ENCODE peak calls at places on chromosomes 12 and 14, in eight cellular contexts. U is foreskin fibroblast, M is GM06990, V is hepatocyte, Z is prostate gland, O is neural progenitor cell, T is uterus, A is stomach. W is an unnamed sample.

GRCh38 chr14:33432407-33433023 is 493.8 kb downstream of the NPAS3 start:
- DNase-seq in A (no peak), Z (no peak), T (no peak), U (peak; percentile 10), M (no peak), O (peak; percentile 8), V (peak; percentile 30), W (no peak)

GRCh38 chr12:102518871-102519270 is 38.5 kb upstream of the IGF1 start:
- DNase-seq in U (no peak), V (no peak), T (no peak), A (no peak), O (no peak), Z (no peak), M (no peak), W (no peak)

GRCh38 chr14:75979641-75980422 is 2.0 kb downstream of the TGFB3 start:
- DNase-seq in V (no peak), M (no peak), U (no peak), A (no peak), T (peak; percentile 58), Z (no peak), O (no peak), W (no peak)

GRCh38 chr14:55115433-55115832 is 13.6 kb upstream of the LGALS3 start:
- DNase-seq in U (no peak), O (no peak), M (no peak), V (no peak), T (no peak), Z (no peak), A (no peak), W (no peak)

GRCh38 chr12:42291680-42292079 is 34.2 kb downstream of the ZCRB1 start:
- DNase-seq in T (no peak), U (no peak), M (no peak), O (no peak), V (no peak), A (no peak), Z (no peak), W (no peak)

GRCh38 chr14:71733210-71733883 is 198.9 kb upstream of the RGS6 start:
- DNase-seq in M (no peak), T (no peak), V (no peak), Z (no peak), O (no peak), U (peak; percentile 38), A (no peak), W (no peak)

GRCh38 chr12:115341442-115341841 is 657.5 kb upstream of the TBX3 start:
- DNase-seq in V (peak; percentile 81), M (no peak), O (no peak), A (peak; percentile 36), U (peak; percentile 100), T (peak; percentile 82), Z (no peak), W (no peak)

GRCh38 chr14:90288646-90289355 is 32.4 kb downstream of the PSMC1 start:
- DNase-seq in T (no peak), Z (no peak), O (no peak), V (no peak), M (no peak), A (no peak), U (peak; percentile 41), W (no peak)

GRCh38 chr12:4269279-4269991 is 4.1 kb upstream of the CCND2 start:
- DNase-seq in T (peak; percentile 89), M (peak; percentile 87), U (no peak), V (peak; percentile 92), O (peak; percentile 84), A (peak; percentile 68), Z (no peak), W (peak; percentile 86)

GRCh38 chr14:80584638-80585505 is 356.7 kb downstream of the CEP128 start:
- DNase-seq in O (no peak), V (peak; percentile 35), M (no peak), U (no peak), T (no peak), A (no peak), Z (no peak), W (no peak)

GRCh38 chr14:100391182-100391581 is 68.0 kb downstream of the SLC25A47 start:
- DNase-seq in O (no peak), V (no peak), A (no peak), Z (no peak), M (no peak), T (no peak), U (no peak), W (no peak)

GRCh38 chr12:102643871-102644551 is 163.6 kb upstream of the IGF1 start:
- DNase-seq in V (no peak), O (no peak), Z (no peak), T (no peak), A (no peak), U (no peak), M (no peak), W (no peak)

GRCh38 chr14:61564623-61565091 is 130.7 kb upstream of the HIF1A start:
- DNase-seq in A (no peak), Z (no peak), U (peak; percentile 95), T (no peak), O (no peak), V (peak; percentile 82), M (no peak), W (no peak)

GRCh38 chr14:99271951-99272668 is at the start of gene BCL11B:
- DNase-seq in T (peak; percentile 37), M (peak; percentile 58), V (peak; percentile 92), O (peak; percentile 71), A (peak; percentile 56), Z (peak; percentile 49), U (peak; percentile 79), W (peak; percentile 90)

GRCh38 chr14:91980157-91980556 is 32.7 kb upstream of the FBLN5 start:
- DNase-seq in M (peak; percentile 30), Z (no peak), T (no peak), O (no peak), A (no peak), V (peak; percentile 50), U (peak; percentile 84), W (no peak)

GRCh38 chr12:93571854-93572711 is at the start of gene SOCS2:
- DNase-seq in V (peak; percentile 63), Z (peak; percentile 41), T (peak; percentile 51), O (peak; percentile 80), U (no peak), M (peak; percentile 42), A (peak; percentile 31), W (peak; percentile 74)

GRCh38 chr12:20368653-20369163 is 371 bp downstream of the PDE3A start:
- DNase-seq in T (peak; percentile 40), A (no peak), O (peak; percentile 76), M (peak; percentile 6), V (peak; percentile 63), Z (no peak), U (peak; percentile 18), W (peak; percentile 70)

GRCh38 chr12:131137836-131138637 is 184.3 kb downstream of the ADGRD1 start:
- DNase-seq in V (peak; percentile 47), U (peak; percentile 20), A (no peak), M (no peak), O (no peak), T (peak; percentile 80), Z (no peak), W (no peak)
- TF ChIP-seq CTCF in V (peak; percentile 33), U (no peak), A (no peak), M (no peak), O (no peak), T (peak; percentile 7), Z (no peak), W (peak; percentile 27)

DNA sequence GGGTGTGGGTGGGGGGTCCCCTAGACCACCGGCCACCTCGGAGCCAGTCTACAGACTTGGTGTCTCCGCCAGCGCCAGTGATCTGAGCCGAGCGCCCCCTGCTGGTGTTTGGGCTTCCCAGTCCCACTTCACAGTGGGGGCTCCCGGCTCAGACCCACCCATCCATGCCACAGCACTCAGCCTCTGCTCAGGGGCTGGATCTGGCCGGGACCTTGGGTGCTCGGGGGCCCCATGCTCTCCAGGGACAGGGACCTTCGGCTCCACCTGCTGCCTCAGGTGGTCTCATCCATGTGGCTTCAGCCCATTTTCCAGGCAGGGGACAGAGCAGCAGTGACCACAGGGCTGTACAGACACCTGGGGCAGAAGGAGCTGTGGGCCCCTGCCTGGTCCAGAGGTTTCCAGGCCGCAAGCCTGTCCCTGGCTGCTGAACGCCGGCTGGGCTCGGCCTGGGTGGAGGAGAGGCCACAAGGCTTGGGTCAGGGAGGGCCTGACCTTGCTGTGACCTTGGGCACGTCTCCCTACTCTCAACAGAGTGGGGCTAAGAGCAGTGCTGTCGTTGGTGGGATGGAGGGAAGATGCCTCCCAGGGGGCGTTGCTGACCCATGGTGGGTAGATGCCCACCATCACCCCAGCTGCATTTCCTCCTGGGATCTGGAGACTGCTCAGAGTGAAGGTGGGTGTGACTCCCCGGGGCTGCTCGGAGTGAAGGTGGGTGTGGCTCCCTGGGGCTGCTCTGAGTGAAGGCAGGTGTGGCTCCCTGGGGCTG is 86.3 kb downstream of the KIF26A start:
- DNase-seq in M (no peak), U (no peak), Z (no peak), A (no peak), O (peak; percentile 73), V (peak; percentile 48), T (no peak), W (no peak)
- TF ChIP-seq CTCF in M (peak; percentile 65), U (no peak), Z (no peak), A (no peak), O (peak; percentile 66), V (peak; percentile 56), T (no peak), W (peak; percentile 69)

GRCh38 chr12:131830335-131831020 is 2.3 kb downstream of the MMP17 start:
- DNase-seq in O (peak; percentile 88), M (no peak), Z (peak; percentile 57), A (peak; percentile 59), U (peak; percentile 91), T (peak; percentile 84), V (peak; percentile 84), W (no peak)
- TF ChIP-seq CTCF in O (peak; percentile 62), M (peak; percentile 42), Z (peak; percentile 47), A (no peak), U (peak; percentile 69), T (peak; percentile 49), V (peak; percentile 66), W (peak; percentile 67)

GRCh38 chr14:60275932-60276331 is 26.9 kb downstream of the PPM1A start:
- DNase-seq in T (no peak), O (no peak), A (no peak), Z (no peak), M (no peak), V (no peak), U (no peak), W (no peak)

GRCh38 chr14:60274448-60274847 is 25.4 kb downstream of the PPM1A start:
- DNase-seq in T (no peak), O (no peak), U (no peak), Z (no peak), A (no peak), M (no peak), V (no peak), W (no peak)

GRCh38 chr14:60277605-60278190 is 28.7 kb downstream of the PPM1A start:
- DNase-seq in Z (no peak), U (no peak), A (no peak), V (no peak), M (no peak), O (no peak), T (no peak), W (no peak)

GRCh38 chr14:60276347-60276746 is 27.3 kb downstream of the PPM1A start:
- DNase-seq in M (no peak), V (no peak), U (no peak), A (no peak), T (no peak), Z (no peak), O (no peak), W (no peak)

DNA sequence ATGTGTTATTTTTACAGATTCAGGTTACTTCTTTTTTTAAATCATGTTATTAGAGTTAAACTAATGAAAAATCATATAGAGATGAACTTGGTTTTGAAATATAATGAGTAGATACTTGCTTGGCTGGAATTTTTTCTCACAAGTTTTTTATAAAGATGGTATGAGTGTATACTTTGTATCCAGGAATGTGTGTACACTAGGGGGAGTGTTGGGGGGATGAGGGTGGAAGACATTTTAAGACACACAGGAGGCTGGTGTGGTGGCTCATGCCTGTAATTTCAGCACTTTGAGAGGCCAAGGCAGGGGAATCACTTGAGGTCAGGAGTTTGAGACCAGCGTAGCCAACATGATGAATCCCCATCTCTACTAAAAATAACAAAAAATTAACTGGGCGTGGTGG is 23.2 kb downstream of the PPM1A start:
- DNase-seq in V (no peak), A (no peak), Z (no peak), O (no peak), T (no peak), M (no peak), U (no peak), W (no peak)
- TF ChIP-seq CTCF in V (no peak), A (no peak), Z (no peak), O (peak; percentile 22), T (no peak), M (no peak), U (no peak), W (no peak)